ENCODE peak calls at places on chromosomes 11 and 22, in four cellular contexts. One of them, this sample, is unnamed.

GRCh38 chr11:2933376-2934056 is 4.3 kb upstream of the PHLDA2 start:
- DNase-seq in heart left ventricle: peak; percentile 82
- DNase-seq in IMR-90: peak; percentile 75
- DNase-seq in body of pancreas: peak; percentile 78
- DNase-seq in this sample: no peak

GRCh38 chr11:57425565-57426438 is 1.1 kb downstream of the SLC43A3 start:
- DNase-seq in heart left ventricle: peak; percentile 74
- DNase-seq in IMR-90: peak; percentile 14
- DNase-seq in body of pancreas: peak; percentile 46
- DNase-seq in this sample: no peak

GRCh38 chr11:12140186-12140938 is 30.0 kb downstream of the MICAL2 start:
- DNase-seq in heart left ventricle: no peak
- DNase-seq in IMR-90: peak; percentile 52
- DNase-seq in body of pancreas: no peak
- DNase-seq in this sample: no peak

GRCh38 chr11:3022300-3022967 is 30.3 kb upstream of the NAP1L4 start:
- DNase-seq in heart left ventricle: peak; percentile 24
- DNase-seq in IMR-90: peak; percentile 73
- DNase-seq in body of pancreas: peak; percentile 35
- DNase-seq in this sample: peak; percentile 29

GRCh38 chr11:94519478-94520084 is 7.3 kb downstream of the C11orf97 start:
- DNase-seq in heart left ventricle: no peak
- DNase-seq in IMR-90: peak; percentile 49
- DNase-seq in body of pancreas: peak; percentile 21
- DNase-seq in this sample: no peak

GRCh38 chr22:43750751-43751150 is 61.4 kb downstream of the EFCAB6 start:
- DNase-seq in heart left ventricle: no peak
- DNase-seq in IMR-90: no peak
- DNase-seq in body of pancreas: no peak
- DNase-seq in this sample: no peak

GRCh38 chr11:48900131-48900800 is 83.4 kb downstream of the TRIM51G start:
- DNase-seq in heart left ventricle: no peak
- DNase-seq in IMR-90: no peak
- DNase-seq in body of pancreas: no peak
- DNase-seq in this sample: no peak

GRCh38 chr22:46062971-46063631 is 86.1 kb upstream of the WNT7B start:
- DNase-seq in heart left ventricle: no peak
- DNase-seq in IMR-90: no peak
- DNase-seq in body of pancreas: no peak
- DNase-seq in this sample: no peak

GRCh38 chr11:118939948-118940598 is 14.3 kb upstream of the BCL9L start:
- DNase-seq in heart left ventricle: peak; percentile 40
- DNase-seq in IMR-90: no peak
- DNase-seq in body of pancreas: no peak
- DNase-seq in this sample: no peak

GRCh38 chr11:1845095-1845429 is 6.3 kb downstream of the TNNI2 start:
- DNase-seq in heart left ventricle: no peak
- DNase-seq in IMR-90: no peak
- DNase-seq in body of pancreas: no peak
- DNase-seq in this sample: no peak

GRCh38 chr11:1844221-1845094 is 5.7 kb downstream of the TNNI2 start:
- DNase-seq in heart left ventricle: peak; percentile 71
- DNase-seq in IMR-90: no peak
- DNase-seq in body of pancreas: no peak
- DNase-seq in this sample: no peak

GRCh38 chr11:1842149-1843097 is 3.6 kb downstream of the TNNI2 start:
- DNase-seq in heart left ventricle: peak; percentile 82
- DNase-seq in IMR-90: no peak
- DNase-seq in body of pancreas: peak; percentile 98
- DNase-seq in this sample: no peak

GRCh38 chr11:1843098-1843473 is 4.3 kb downstream of the TNNI2 start:
- DNase-seq in heart left ventricle: no peak
- DNase-seq in IMR-90: no peak
- DNase-seq in body of pancreas: no peak
- DNase-seq in this sample: no peak

GRCh38 chr11:1843796-1844195 is 5.0 kb downstream of the TNNI2 start:
- DNase-seq in heart left ventricle: no peak
- DNase-seq in IMR-90: no peak
- DNase-seq in body of pancreas: no peak
- DNase-seq in this sample: no peak
- H3K27me3 ChIP-seq in heart left ventricle: no peaks in the 10 kb centered on the region
- H3K27me3 ChIP-seq in IMR-90: peaks cover 42% of the 10 kb centered on the region
- H3K27me3 ChIP-seq in body of pancreas: no peaks in the 10 kb centered on the region
- H3K27me3 ChIP-seq in this sample: peaks cover 11% of the 10 kb centered on the region

DNA sequence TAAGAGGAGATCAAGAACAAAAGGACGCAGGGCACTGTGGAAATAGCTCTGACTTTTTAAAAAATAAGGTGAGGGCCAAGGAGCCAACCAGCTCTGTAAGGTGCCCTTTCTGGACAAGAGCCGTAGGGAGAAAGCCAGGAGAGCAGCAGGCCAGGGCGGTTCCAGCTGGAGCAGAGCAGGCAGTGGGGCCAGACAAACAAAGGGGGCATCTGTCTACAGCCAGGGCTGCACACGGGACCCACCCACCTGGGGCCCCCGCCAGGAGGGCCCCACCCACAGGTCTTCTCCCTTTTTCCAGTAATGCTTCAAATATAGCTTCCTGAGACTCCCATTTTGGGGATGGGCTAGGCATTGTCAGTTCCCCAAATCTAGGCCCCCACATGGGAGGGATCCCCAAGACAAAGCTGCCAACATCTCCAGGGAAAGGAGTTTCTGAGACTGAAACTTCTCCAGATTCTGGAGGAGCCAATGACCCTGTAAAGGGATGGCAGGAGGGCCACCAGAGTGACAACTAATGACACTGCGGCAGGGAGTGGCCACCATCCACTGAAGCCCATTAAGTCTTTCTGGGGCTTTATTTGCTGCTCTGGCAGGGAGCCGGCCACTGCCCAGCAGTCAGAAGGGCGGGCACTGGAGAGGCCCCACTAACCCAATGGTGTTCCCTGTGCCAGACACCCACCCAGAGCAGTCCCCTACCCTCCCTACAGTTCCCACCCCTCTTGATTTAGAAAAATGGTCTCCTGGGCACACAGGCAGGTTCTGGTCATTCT is 1.9 kb downstream of the ZFTA start:
- DNase-seq in heart left ventricle: no peak
- DNase-seq in IMR-90: no peak
- DNase-seq in body of pancreas: no peak
- DNase-seq in this sample: no peak
- H3K4me3 ChIP-seq in heart left ventricle: peak overlapping the region; percentile 94
- H3K4me3 ChIP-seq in IMR-90: peak overlapping the region; percentile 59
- H3K4me3 ChIP-seq in body of pancreas: peak overlapping the region; percentile 88
- H3K4me3 ChIP-seq in this sample: peak overlapping the region; percentile 96

DNA sequence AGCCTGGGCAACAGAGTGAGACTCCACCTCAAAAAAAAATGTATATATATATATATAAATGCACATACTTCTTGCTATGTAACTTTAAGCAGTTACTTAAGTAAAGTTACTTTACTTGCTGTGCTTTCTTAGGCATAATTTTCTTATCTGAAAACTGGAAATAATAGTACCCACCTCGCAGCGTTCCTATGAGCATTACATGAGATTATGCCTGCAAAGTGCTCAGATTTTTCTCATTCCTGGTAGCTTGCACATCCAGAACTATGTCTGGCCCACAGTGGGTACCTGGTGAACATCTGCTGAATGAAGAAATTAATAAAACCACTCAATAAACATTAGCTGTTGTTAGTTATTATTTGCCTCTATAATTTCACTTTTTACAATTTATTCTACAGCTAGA is 6.1 kb upstream of the ROBO3 start:
- DNase-seq in heart left ventricle: no peak
- DNase-seq in IMR-90: no peak
- DNase-seq in body of pancreas: no peak
- DNase-seq in this sample: no peak
- H3K27me3 ChIP-seq in heart left ventricle: peaks cover 81% of the 10 kb centered on the region
- H3K27me3 ChIP-seq in IMR-90: peaks cover 49% of the 10 kb centered on the region
- H3K27me3 ChIP-seq in body of pancreas: peaks cover 11% of the 10 kb centered on the region
- H3K27me3 ChIP-seq in this sample: no peaks in the 10 kb centered on the region

DNA sequence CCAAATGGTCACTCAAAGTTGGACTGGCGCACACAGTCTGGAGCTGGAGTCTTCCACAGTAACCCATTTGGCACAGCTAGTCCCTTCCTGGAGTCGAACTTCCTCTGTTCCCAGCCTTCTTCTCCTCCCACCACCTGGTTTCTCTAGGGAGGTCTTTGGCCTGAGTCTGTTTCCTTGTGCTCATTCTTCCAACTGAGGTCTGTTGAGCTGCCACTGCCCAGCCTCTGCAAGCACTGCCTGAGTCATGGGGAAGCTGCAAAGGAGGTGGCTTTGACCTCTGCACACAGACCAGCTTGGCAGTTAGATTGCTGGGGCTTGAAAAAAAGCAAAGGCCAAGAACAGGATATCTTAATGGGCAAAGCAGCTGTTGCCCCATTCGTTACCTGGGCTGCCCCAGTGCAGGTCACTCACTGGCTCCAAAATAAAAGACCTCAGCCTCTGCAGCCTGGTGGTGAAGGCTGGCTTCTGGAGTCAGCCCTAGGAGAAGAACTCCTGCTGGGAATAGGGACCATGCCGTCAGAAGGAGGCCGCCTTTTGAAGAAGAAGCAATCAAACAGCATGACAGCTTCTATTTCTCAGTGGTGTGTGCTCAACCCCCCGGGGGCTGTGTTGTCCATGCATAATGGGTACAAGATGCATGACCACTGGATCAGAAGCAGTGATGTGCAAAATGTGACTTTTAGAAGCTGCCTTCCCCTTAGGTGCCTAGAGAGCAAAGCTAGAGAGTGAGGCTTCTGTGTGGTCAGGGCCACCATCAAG is 3.0 kb downstream of the ADAMTS15 start:
- DNase-seq in heart left ventricle: peak; percentile 74
- DNase-seq in IMR-90: peak; percentile 74
- DNase-seq in body of pancreas: no peak
- DNase-seq in this sample: peak; percentile 17
- H3K4me3 ChIP-seq in heart left ventricle: no peak overlapping the region
- H3K4me3 ChIP-seq in IMR-90: peak overlapping the region; percentile 81
- H3K4me3 ChIP-seq in body of pancreas: no peak overlapping the region
- H3K4me3 ChIP-seq in this sample: no peak overlapping the region

GRCh38 chr22:26975381-26975780 is 318.0 kb downstream of the MIAT start:
- DNase-seq in heart left ventricle: no peak
- DNase-seq in IMR-90: no peak
- DNase-seq in body of pancreas: no peak
- DNase-seq in this sample: no peak
- H3K27me3 ChIP-seq in heart left ventricle: peaks cover 19% of the 10 kb centered on the region
- H3K27me3 ChIP-seq in IMR-90: peaks cover 8% of the 10 kb centered on the region
- H3K27me3 ChIP-seq in body of pancreas: no peaks in the 10 kb centered on the region
- H3K27me3 ChIP-seq in this sample: no peaks in the 10 kb centered on the region

DNA sequence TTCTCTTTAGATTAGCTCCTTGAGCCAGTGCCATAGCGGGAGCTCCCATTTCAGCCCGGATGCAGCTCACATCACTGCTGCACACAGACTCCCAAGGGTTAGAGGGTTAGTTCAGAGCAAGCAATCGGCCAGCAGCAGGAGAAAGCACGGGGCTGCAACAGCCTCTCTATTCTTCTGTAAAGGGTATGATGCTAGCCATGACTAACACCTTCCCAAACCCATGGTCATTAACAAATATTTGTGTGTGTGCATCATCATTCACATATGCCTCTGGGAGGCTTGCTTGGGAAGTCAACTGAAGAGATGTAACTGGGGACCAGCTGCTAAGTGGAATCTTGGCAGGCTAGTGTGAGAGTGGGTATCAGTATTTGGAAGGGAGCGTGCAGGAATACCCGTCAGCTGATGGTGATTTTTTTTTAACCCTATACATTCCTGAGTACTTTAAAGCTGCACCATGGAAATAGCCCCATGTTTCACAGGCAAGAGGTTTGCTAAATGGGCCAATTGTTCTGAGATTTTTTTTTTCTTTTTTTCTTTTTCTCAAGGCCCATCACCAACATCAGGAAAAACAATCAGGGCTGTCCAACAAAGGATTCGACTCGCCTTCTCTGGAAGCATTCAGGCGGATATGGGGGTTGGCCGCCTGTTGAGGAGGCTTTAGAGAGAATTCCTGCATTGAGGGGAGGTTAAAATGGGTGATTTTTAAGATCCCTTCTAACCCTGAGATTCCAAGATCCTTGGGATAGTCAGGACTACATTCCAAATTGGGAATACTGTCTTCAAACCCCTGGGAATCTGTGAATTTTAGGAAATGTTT is 33.2 kb upstream of the CCDC89 start:
- DNase-seq in heart left ventricle: peak; percentile 67
- DNase-seq in IMR-90: peak; percentile 100
- DNase-seq in body of pancreas: peak; percentile 54
- DNase-seq in this sample: peak; percentile 97
- H3K4me3 ChIP-seq in heart left ventricle: peak overlapping the region; percentile 12
- H3K4me3 ChIP-seq in IMR-90: peak overlapping the region; percentile 52
- H3K4me3 ChIP-seq in body of pancreas: no peak overlapping the region
- H3K4me3 ChIP-seq in this sample: peak overlapping the region; percentile 69

DNA sequence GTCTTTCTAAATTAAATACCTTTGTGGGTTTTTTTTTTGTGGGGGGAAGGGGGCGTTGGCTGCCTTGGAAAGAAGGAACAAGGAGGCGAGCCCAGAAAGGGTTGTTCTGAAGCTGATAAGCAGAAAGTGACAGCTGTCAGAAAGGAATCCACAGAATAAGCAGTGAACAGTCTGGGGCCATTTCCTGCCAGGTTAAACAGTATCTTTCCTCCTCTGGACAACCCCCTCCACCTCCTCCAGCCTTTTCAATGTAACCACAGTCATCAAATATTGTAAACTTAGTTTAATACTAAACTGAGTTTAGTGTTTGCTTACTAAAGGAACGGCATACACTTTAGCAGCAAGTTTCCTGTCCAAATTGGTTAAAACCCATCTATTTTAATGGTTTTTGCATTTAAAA is 271.2 kb upstream of the SYN3 start:
- DNase-seq in heart left ventricle: no peak
- DNase-seq in IMR-90: no peak
- DNase-seq in body of pancreas: no peak
- DNase-seq in this sample: no peak
- H3K27me3 ChIP-seq in heart left ventricle: no peaks in the 10 kb centered on the region
- H3K27me3 ChIP-seq in IMR-90: no peaks in the 10 kb centered on the region
- H3K27me3 ChIP-seq in body of pancreas: no peaks in the 10 kb centered on the region
- H3K27me3 ChIP-seq in this sample: no peaks in the 10 kb centered on the region

GRCh38 chr11:116311141-116311540 is 461.6 kb downstream of the BUD13 start:
- DNase-seq in heart left ventricle: peak; percentile 45
- DNase-seq in IMR-90: no peak
- DNase-seq in body of pancreas: no peak
- DNase-seq in this sample: no peak
- H3K4me3 ChIP-seq in heart left ventricle: no peak overlapping the region
- H3K4me3 ChIP-seq in IMR-90: no peak overlapping the region
- H3K4me3 ChIP-seq in body of pancreas: no peak overlapping the region
- H3K4me3 ChIP-seq in this sample: no peak overlapping the region

This sample was measured in SJCRH30.